ENCODE peak calls at places on chromosome 5, in six cellular contexts. B is fibroblast of lung, N is lung, W is Caco-2, L is stomach, O is tibial artery. Z is an unnamed sample.

GRCh38 chr5:149317281-149318048 is 27.8 kb upstream of the GRPEL2 start:
- DNase-seq in N (no peak), O (no peak), W (peak; percentile 50), L (peak; percentile 34), B (peak; percentile 61), Z (peak; percentile 26)

GRCh38 chr5:6370580-6370979 is 7.8 kb downstream of the MED10 start:
- DNase-seq in N (no peak), O (no peak), B (no peak), W (no peak), L (no peak), Z (no peak)

GRCh38 chr5:57531333-57531732 is 48.7 kb upstream of the ACTBL2 start:
- DNase-seq in O (no peak), N (no peak), L (no peak), W (no peak), B (no peak), Z (no peak)

GRCh38 chr5:90050135-90050534 is 359.4 kb downstream of the CETN3 start:
- DNase-seq in W (no peak), O (no peak), B (no peak), N (no peak), L (no peak), Z (no peak)

GRCh38 chr5:1508679-1509290 is 15.0 kb downstream of the LPCAT1 start:
- DNase-seq in W (no peak), N (no peak), O (peak; percentile 58), B (peak; percentile 68), L (no peak), Z (no peak)

GRCh38 chr5:54445691-54446090 is 9.8 kb upstream of the HSPB3 start:
- DNase-seq in L (no peak), N (no peak), O (no peak), W (no peak), B (no peak), Z (no peak)

GRCh38 chr5:179836225-179837019 is 15.7 kb downstream of the SQSTM1 start:
- DNase-seq in O (no peak), B (peak; percentile 70), W (no peak), N (no peak), L (no peak), Z (no peak)

GRCh38 chr5:143376911-143377838 is 26.3 kb downstream of the NR3C1 start:
- DNase-seq in L (no peak), B (no peak), O (no peak), N (no peak), W (peak; percentile 9), Z (no peak)

GRCh38 chr5:67192719-67193464 is 3.7 kb downstream of the CD180 start:
- DNase-seq in N (no peak), L (no peak), O (no peak), W (no peak), B (peak; percentile 15), Z (no peak)

GRCh38 chr5:73783823-73784222 is 157.8 kb downstream of the ARHGEF28 start:
- DNase-seq in O (no peak), N (no peak), B (peak; percentile 42), L (no peak), W (no peak), Z (no peak)

GRCh38 chr5:115366223-115366622 is 69.8 kb upstream of the CCDC112 start:
- DNase-seq in L (no peak), B (peak; percentile 71), N (no peak), W (no peak), O (no peak), Z (no peak)
- TF ChIP-seq CTCF in L (no peak), B (no peak), N (no peak), W (no peak), O (no peak), Z (no peak)

GRCh38 chr5:78591227-78591626 is 57.3 kb downstream of the LHFPL2 start:
- DNase-seq in O (no peak), W (no peak), N (no peak), L (no peak), B (peak; percentile 93), Z (no peak)
- H3K4me1 ChIP-seq in O (peaks cover 83% of the 10 kb centered on the region), W (peaks cover 36% of the 10 kb centered on the region), N (peaks cover 31% of the 10 kb centered on the region), L (peaks cover 37% of the 10 kb centered on the region), B (peaks cover 46% of the 10 kb centered on the region), Z (peaks cover 25% of the 10 kb centered on the region)

DNA sequence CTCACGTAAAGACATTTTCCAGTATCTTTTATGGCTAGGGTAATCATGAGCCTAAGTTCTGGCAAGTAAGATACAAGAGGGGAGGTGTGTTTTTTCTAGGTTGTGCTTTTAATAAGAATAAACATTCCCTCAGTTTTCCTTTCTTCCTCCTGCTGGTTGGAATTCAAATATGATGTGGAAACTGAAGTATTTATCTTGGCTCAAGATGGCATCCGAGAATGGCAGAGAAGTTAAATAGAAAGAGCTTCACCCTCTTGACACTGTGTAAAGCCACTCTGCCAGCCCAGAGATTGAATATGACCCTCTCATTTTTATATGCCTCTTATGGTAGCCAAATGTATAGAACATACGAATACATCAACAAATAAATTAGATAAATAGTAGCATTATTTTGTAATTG is 438.4 kb downstream of the ISL1 start:
- DNase-seq in B (no peak), O (no peak), N (no peak), W (no peak), L (no peak), Z (no peak)
- TF ChIP-seq CTCF in B (no peak), O (no peak), N (no peak), W (no peak), L (no peak), Z (no peak)

GRCh38 chr5:151075698-151076331 is 5.0 kb downstream of the TNIP1 start:
- DNase-seq in B (no peak), W (no peak), L (peak; percentile 73), N (peak; percentile 81), O (no peak), Z (no peak)
- H3K4me1 ChIP-seq in B (peaks cover 20% of the 10 kb centered on the region), W (peaks cover 19% of the 10 kb centered on the region), L (peaks cover 72% of the 10 kb centered on the region), N (peaks cover 24% of the 10 kb centered on the region), O (peaks cover 60% of the 10 kb centered on the region), Z (no peaks in the 10 kb centered on the region)

GRCh38 chr5:88882321-88883038 is 504 bp downstream of the MEF2C start:
- DNase-seq in L (no peak), B (peak; percentile 26), N (no peak), O (no peak), W (no peak), Z (no peak)

GRCh38 chr5:88883059-88883565 is at the start of gene MEF2C:
- DNase-seq in L (peak; percentile 51), B (peak; percentile 86), N (peak; percentile 68), O (peak; percentile 91), W (no peak), Z (peak; percentile 58)

GRCh38 chr5:88885043-88885442 is 2.1 kb upstream of the MEF2C start:
- DNase-seq in B (no peak), L (no peak), O (no peak), W (no peak), N (no peak), Z (no peak)

GRCh38 chr5:88884435-88884877 is 1.5 kb upstream of the MEF2C start:
- DNase-seq in O (no peak), N (no peak), B (peak; percentile 22), L (no peak), W (no peak), Z (no peak)

DNA sequence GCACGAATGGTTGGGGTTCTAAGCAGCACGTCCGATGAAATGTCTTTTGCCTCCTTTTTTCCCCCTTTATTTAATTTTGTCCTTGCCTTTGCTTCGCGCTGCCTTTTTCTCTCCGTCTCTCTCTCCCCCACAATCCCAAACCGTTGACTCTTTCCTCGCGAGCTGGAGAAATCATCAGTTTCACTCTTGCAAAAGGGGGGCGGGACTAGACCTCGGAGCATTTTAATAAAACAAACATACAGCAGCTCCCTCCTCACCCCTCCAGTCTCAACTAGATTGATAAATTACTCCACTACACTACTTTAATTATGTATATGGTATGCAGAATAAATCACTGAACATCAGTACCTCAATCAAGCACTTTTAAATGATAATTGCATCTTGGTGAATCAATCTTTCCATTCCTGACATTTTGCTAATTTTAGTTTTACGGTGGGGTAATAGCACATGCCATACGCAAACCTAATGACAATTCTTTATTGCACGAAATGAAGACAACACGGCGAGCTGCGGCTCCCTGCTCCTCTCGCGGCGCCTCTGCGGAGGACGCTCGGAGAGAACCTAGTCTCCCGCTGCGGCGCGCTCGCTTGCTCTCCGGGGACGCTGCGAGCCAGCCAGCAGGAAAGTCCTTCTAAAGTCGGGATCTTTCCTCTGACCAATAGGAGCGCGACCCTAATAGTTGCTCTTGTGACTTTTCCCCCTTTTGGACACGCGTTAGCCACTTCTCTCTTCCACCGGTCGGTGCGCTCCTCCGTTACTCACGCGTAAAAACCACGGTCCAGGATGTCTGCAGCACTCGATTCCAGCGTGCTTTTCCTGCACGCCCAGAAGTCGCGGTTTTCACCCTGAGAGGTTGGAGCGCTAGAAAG is 816 bp upstream of the MEF2C start:
- DNase-seq in B (peak; percentile 86), W (peak; percentile 38), O (peak; percentile 88), L (peak; percentile 34), N (peak; percentile 65), Z (no peak)
- TF ChIP-seq CTCF in B (no peak), W (no peak), O (peak; percentile 28), L (no peak), N (no peak), Z (no peak)

DNA sequence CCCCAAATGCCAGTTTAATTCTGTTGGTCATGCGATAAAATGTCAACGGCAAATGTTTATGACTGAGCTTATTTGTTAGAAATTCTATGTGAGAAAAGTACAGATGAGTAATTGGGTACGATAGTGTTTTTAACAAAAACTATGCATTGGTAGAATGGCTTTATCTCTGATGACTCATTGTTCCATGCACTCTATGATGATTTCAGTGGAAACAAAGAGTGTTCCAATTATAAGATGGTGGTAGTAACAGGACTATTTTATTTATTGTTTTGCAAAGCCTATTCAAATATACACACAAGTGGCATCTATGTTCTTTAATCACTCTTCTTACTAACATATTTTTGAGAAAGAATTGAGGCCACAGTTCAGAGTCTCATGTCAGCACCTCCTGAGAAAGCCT is 353.7 kb upstream of the IRX2 start:
- DNase-seq in N (no peak), W (no peak), B (no peak), L (no peak), O (no peak), Z (no peak)
- H3K4me1 ChIP-seq in N (no peaks in the 10 kb centered on the region), W (no peaks in the 10 kb centered on the region), B (no peaks in the 10 kb centered on the region), L (no peaks in the 10 kb centered on the region), O (no peaks in the 10 kb centered on the region), Z (no peaks in the 10 kb centered on the region)

DNA sequence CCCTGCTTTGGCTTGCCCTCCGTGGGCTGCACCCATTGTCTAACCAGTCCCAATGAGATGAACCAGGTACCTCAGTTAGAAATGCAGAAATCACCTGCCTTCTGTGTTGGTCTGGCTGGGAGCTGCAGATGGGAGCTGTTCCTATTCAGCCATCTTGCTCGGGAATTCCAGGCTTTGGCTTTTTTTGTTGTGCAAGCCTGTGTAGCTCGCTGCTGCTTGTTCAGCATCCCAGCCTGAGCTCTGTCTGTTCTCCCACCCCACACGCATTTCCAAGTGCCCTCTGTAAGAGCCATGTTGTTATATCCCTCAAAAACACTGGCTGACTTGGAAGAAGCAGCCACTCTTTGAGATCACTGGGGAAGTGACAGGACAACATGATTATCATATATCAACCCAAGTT is 101.6 kb upstream of the DPYSL3 start:
- DNase-seq in O (no peak), L (no peak), B (no peak), N (no peak), W (no peak), Z (no peak)
- TF ChIP-seq CTCF in O (no peak), L (no peak), B (no peak), N (no peak), W (no peak), Z (no peak)